ENCODE peak calls at places on chromosomes 3 and 15, in seven cellular contexts. R, P, Z, J, C, V and A are unnamed samples.
A peak's percentile ranks its signal among the peaks of the same experiment; 100 is the strongest.

GRCh38 chr3:167837430-167837829 is 101.9 kb downstream of the SERPINI1 start:
- DNase-seq in R (peak; percentile 52), P (no peak), Z (no peak), J (no peak), C (peak; percentile 39), V (no peak), A (no peak)

GRCh38 chr3:14371573-14372474 is 30.6 kb upstream of the SLC6A6 start:
- DNase-seq in R (peak; percentile 95), P (no peak), Z (peak; percentile 88), J (peak; percentile 79), C (no peak), V (no peak), A (peak; percentile 82)

GRCh38 chr3:154615451-154615850 is 185.5 kb upstream of the GPR149 start:
- DNase-seq in R (no peak), P (no peak), Z (no peak), J (peak; percentile 17), C (no peak), V (no peak), A (no peak)

GRCh38 chr3:195240939-195241338 is 30.0 kb downstream of the XXYLT1 start:
- DNase-seq in R (no peak), P (no peak), Z (no peak), J (no peak), C (no peak), V (no peak), A (no peak)

GRCh38 chr3:127170794-127171193 is 22.1 kb upstream of the PRR23E start:
- DNase-seq in R (peak; percentile 19), P (no peak), Z (no peak), J (peak; percentile 58), C (no peak), V (peak; percentile 51), A (peak; percentile 93)

GRCh38 chr3:120726784-120727183 is 15.5 kb downstream of the RABL3 start:
- DNase-seq in R (no peak), P (no peak), Z (no peak), J (no peak), C (no peak), V (no peak), A (peak; percentile 40)

GRCh38 chr3:37892917-37893595 is 31.4 kb downstream of the CTDSPL start:
- DNase-seq in R (no peak), P (no peak), Z (no peak), J (peak; percentile 20), C (no peak), V (no peak), A (peak; percentile 6)

GRCh38 chr15:101543431-101543830 is 53.9 kb upstream of the PCSK6 start:
- DNase-seq in R (no peak), P (no peak), Z (no peak), J (no peak), C (no peak), V (no peak), A (no peak)

GRCh38 chr3:20096135-20096685 is 56.0 kb downstream of the KAT2B start:
- DNase-seq in R (no peak), P (no peak), Z (no peak), J (no peak), C (no peak), V (no peak), A (peak; percentile 2)

GRCh38 chr3:125163739-125164601 is 48.6 kb downstream of the SLC12A8 start:
- DNase-seq in R (peak; percentile 3), P (peak; percentile 75), Z (no peak), J (peak; percentile 39), C (peak; percentile 27), V (peak; percentile 43), A (peak; percentile 29)

GRCh38 chr15:77069521-77070121 is 1.3 kb downstream of the TSPAN3 start:
- DNase-seq in R (peak; percentile 53), P (peak; percentile 20), Z (no peak), J (peak; percentile 62), C (no peak), V (no peak), A (peak; percentile 29)

GRCh38 chr3:67384790-67385397 is 269.5 kb downstream of the SUCLG2 start:
- DNase-seq in R (peak; percentile 52), P (peak; percentile 83), Z (peak; percentile 42), J (peak; percentile 66), C (peak; percentile 63), V (peak; percentile 70), A (peak; percentile 52)

GRCh38 chr3:192409838-192410683 is 317.3 kb downstream of the FGF12 start:
- DNase-seq in R (no peak), P (peak; percentile 72), Z (no peak), J (peak; percentile 18), C (no peak), V (peak; percentile 68), A (peak; percentile 3)

GRCh38 chr3:53645754-53646153 is 151.3 kb downstream of the CACNA1D start:
- DNase-seq in R (no peak), P (no peak), Z (no peak), J (no peak), C (no peak), V (no peak), A (no peak)

GRCh38 chr3:190051643-190052042 is 69.1 kb downstream of the P3H2 start:
- DNase-seq in R (no peak), P (peak; percentile 61), Z (no peak), J (no peak), C (no peak), V (peak; percentile 31), A (no peak)

GRCh38 chr15:75733761-75734651 is 21.4 kb upstream of the CSPG4 start:
- DNase-seq in R (no peak), P (no peak), Z (no peak), J (no peak), C (no peak), V (no peak), A (no peak)

GRCh38 chr15:56215769-56216168 is 27.9 kb downstream of the RFX7 start:
- DNase-seq in R (no peak), P (peak; percentile 45), Z (no peak), J (no peak), C (no peak), V (no peak), A (peak; percentile 71)

GRCh38 chr3:74079961-74080562 is 455.3 kb upstream of the PDZRN3 start:
- DNase-seq in R (no peak), P (peak; percentile 22), Z (no peak), J (no peak), C (no peak), V (peak; percentile 42), A (no peak)

GRCh38 chr3:183491109-183491922 is 62.9 kb upstream of the MCF2L2 start:
- DNase-seq in R (no peak), P (no peak), Z (no peak), J (no peak), C (no peak), V (no peak), A (no peak)

GRCh38 chr3:111292117-111292516 is 220.5 kb downstream of the NECTIN3 start:
- DNase-seq in R (no peak), P (no peak), Z (no peak), J (no peak), C (no peak), V (no peak), A (no peak)

GRCh38 chr15:44735482-44736260 is 657 bp upstream of the TRIM69 start:
- DNase-seq in R (no peak), P (peak; percentile 12), Z (no peak), J (no peak), C (no peak), V (no peak), A (peak; percentile 49)

GRCh38 chr3:78091478-78092119 is 1051.7 kb downstream of the ROBO2 start:
- DNase-seq in R (no peak), P (no peak), Z (no peak), J (peak; percentile 17), C (no peak), V (no peak), A (no peak)

DNA sequence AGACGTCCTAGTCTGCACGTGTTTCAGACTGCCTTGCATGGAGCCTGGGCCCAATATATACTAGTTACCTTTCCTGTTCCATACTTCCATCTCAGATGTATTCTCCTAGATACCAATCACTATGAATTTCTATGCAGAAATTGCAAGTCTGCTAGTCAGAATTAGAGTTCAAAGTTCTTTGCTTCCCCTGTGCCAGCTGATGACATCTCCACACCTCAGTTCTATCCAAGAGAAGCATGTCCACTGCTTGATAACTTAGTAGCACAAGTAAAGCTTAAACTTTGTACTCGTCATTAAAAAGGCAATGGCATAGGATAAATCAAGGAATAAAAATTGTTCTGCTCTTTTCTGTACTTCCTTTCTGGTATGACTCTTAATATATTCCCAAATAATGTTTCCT is 133.6 kb upstream of the PLXND1 start:
- DNase-seq in R (no peak), P (no peak), Z (no peak), J (no peak), C (no peak), V (no peak), A (no peak)
- TF ChIP-seq EZH2phosphoT487 in R (no peak), P (no peak), Z (no peak), J (no peak), C (no peak), V (no peak), A (no peak)

GRCh38 chr15:63126726-63127125 is 5.1 kb downstream of the LACTB start:
- DNase-seq in R (no peak), P (no peak), Z (no peak), J (no peak), C (no peak), V (no peak), A (no peak)

GRCh38 chr15:63124506-63124905 is 2.8 kb downstream of the LACTB start:
- DNase-seq in R (no peak), P (no peak), Z (no peak), J (no peak), C (no peak), V (no peak), A (no peak)

GRCh38 chr15:63118854-63119253 is 2.8 kb upstream of the LACTB start:
- DNase-seq in R (no peak), P (no peak), Z (no peak), J (no peak), C (no peak), V (no peak), A (no peak)

GRCh38 chr15:63122002-63122893 is 587 bp downstream of the LACTB start:
- DNase-seq in R (peak; percentile 65), P (peak; percentile 85), Z (peak; percentile 44), J (peak; percentile 89), C (peak; percentile 64), V (peak; percentile 78), A (peak; percentile 86)

GRCh38 chr15:63121382-63122001 is at the start of gene LACTB:
- DNase-seq in R (peak; percentile 77), P (peak; percentile 97), Z (peak; percentile 73), J (peak; percentile 96), C (peak; percentile 88), V (peak; percentile 95), A (peak; percentile 97)
- H3K4me3 ChIP-seq in R (peak within 1 kb of the TSS; percentile 91), P (peak within 1 kb of the TSS; percentile 73), Z (peak within 1 kb of the TSS; percentile 60), J (peak within 1 kb of the TSS; percentile 93), C (peak within 1 kb of the TSS; percentile 94), V (peak within 1 kb of the TSS; percentile 86), A (peak within 1 kb of the TSS; percentile 93)

GRCh38 chr3:123769360-123769743 is 114.8 kb downstream of the MYLK start:
- DNase-seq in R (peak; percentile 25), P (no peak), Z (no peak), J (no peak), C (no peak), V (no peak), A (no peak)
- TF ChIP-seq EZH2phosphoT487 in R (no peak), P (no peak), Z (no peak), J (no peak), C (no peak), V (no peak), A (no peak)

GRCh38 chr3:118292841-118293240 is 741.8 kb downstream of the IGSF11 start:
- DNase-seq in R (no peak), P (no peak), Z (no peak), J (no peak), C (no peak), V (no peak), A (no peak)

DNA sequence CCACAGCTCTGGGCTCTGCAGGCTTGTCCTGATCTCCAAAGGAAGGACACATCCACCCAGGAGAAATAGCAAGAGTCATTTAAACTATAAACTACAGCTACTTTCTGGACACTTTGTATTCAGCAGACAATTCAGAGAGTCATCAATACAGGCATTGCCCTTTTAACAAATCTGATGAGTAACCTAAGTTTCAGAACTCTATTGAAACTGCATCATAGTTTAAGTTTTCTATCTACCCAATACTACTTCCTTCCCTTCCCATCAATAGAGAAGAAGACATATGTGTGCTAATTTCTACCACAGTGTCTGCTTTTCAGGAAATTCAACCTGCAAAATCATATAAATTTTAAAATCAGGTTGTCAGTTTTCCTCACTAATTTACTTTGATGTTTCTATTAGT is 736.5 kb downstream of the IGSF11 start:
- DNase-seq in R (no peak), P (no peak), Z (no peak), J (no peak), C (no peak), V (no peak), A (no peak)
- H3K4me3 ChIP-seq in R (no peak overlapping the region), P (no peak overlapping the region), Z (no peak overlapping the region), J (no peak overlapping the region), C (no peak overlapping the region), V (no peak overlapping the region), A (no peak overlapping the region)